ENCODE peak calls at places on chromosomes 11 and 22, in four cellular contexts. A is gastrocnemius medialis, C is adipocyte, B is endothelial cell of umbilical vein. I is an unnamed sample.

GRCh38 chr11:120324932-120325810 is at the start of gene TLCD5:
- DNase-seq in B (peak), C (peak), A (no peak), I (no peak)

GRCh38 chr22:27150530-27150909 is 493.1 kb downstream of the MIAT start:
- DNase-seq in A (no peak), B (no peak), C (peak), I (no peak)

GRCh38 chr22:30340911-30341685 is 14.4 kb upstream of the TBC1D10A start:
- DNase-seq in B (no peak), A (peak), C (no peak), I (peak)

GRCh38 chr11:7706377-7706776 is at the start of gene OVCH2:
- DNase-seq in B (no peak), A (no peak), C (no peak), I (no peak)

GRCh38 chr11:62680825-62681240 is 2.0 kb upstream of the UBXN1 start:
- DNase-seq in C (peak), A (peak), B (peak), I (no peak)

GRCh38 chr11:109971184-109971523 is 122.0 kb upstream of the ZC3H12C start:
- DNase-seq in A (no peak), B (peak), C (peak), I (no peak)

GRCh38 chr22:29330753-29331152 is 15.3 kb upstream of the RASL10A start:
- DNase-seq in B (peak), C (no peak), A (peak), I (no peak)

GRCh38 chr22:42364641-42365336 is 67.4 kb downstream of the NFAM1 start:
- DNase-seq in B (peak), C (peak), A (no peak), I (no peak)

GRCh38 chr11:59610289-59610688 is 5.3 kb downstream of the OSBP start:
- DNase-seq in B (no peak), C (no peak), A (no peak), I (no peak)

GRCh38 chr11:12842933-12843636 is 166.0 kb upstream of the RASSF10 start:
- DNase-seq in A (no peak), B (peak), C (peak), I (no peak)

GRCh38 chr11:10459029-10459970 is 4.2 kb downstream of the AMPD3 start:
- DNase-seq in A (no peak), B (no peak), C (no peak), I (no peak)

GRCh38 chr11:13884159-13884799 is 78.2 kb upstream of the SPON1 start:
- DNase-seq in A (no peak), B (no peak), C (no peak), I (no peak)

GRCh38 chr11:73415854-73416615 is 39.8 kb downstream of the RELT start:
- DNase-seq in C (peak), A (no peak), B (no peak), I (no peak)

GRCh38 chr11:98061858-98062257 is 958.9 kb upstream of the CNTN5 start:
- DNase-seq in A (no peak), B (no peak), C (no peak), I (no peak)

GRCh38 chr11:109036011-109036410 is 371.1 kb downstream of the DDX10 start:
- DNase-seq in B (no peak), A (no peak), C (no peak), I (no peak)

GRCh38 chr22:44918166-44918924 is 91.5 kb downstream of the PHF21B start:
- DNase-seq in B (no peak), A (no peak), C (no peak), I (no peak)

GRCh38 chr22:37808294-37808657 is 542 bp downstream of the GCAT start:
- DNase-seq in A (no peak), B (no peak), C (peak), I (no peak)

GRCh38 chr22:39290724-39291161 is 28.7 kb downstream of the RPL3 start:
- DNase-seq in A (peak), C (no peak), B (peak), I (no peak)

GRCh38 chr11:120793150-120793549 is 230.8 kb upstream of the TBCEL start:
- DNase-seq in C (no peak), A (no peak), B (no peak), I (no peak)

GRCh38 chr11:75031771-75032549 is 43.2 kb downstream of the NEU3 start:
- DNase-seq in C (peak), B (peak), A (peak), I (no peak)

GRCh38 chr11:36711104-36711825 is 113.2 kb upstream of the RAG2 start:
- DNase-seq in C (no peak), B (no peak), A (no peak), I (no peak)

GRCh38 chr22:49619301-49619700 is 208.4 kb downstream of the BRD1 start:
- DNase-seq in C (no peak), B (no peak), A (no peak), I (no peak)

GRCh38 chr11:2579315-2580060 is 120.3 kb downstream of the KCNQ1OT1 start:
- DNase-seq in A (peak), C (peak), B (no peak), I (no peak)

GRCh38 chr22:27201741-27202140 is 544.4 kb downstream of the MIAT start:
- DNase-seq in A (no peak), C (peak), B (no peak), I (no peak)

GRCh38 chr11:101321222-101321621 is 191.6 kb upstream of the PGR start:
- DNase-seq in B (no peak), A (no peak), C (no peak), I (no peak)

GRCh38 chr22:41380993-41381328 is 781 bp upstream of the TEF start:
- DNase-seq in B (peak), A (peak), C (peak), I (peak)

GRCh38 chr11:9461760-9462134 is 935 bp downstream of the ZNF143 start:
- DNase-seq in A (no peak), B (peak), C (peak), I (no peak)

GRCh38 chr22:39471421-39472141 is 14.8 kb downstream of the MGAT3 start:
- DNase-seq in A (no peak), B (peak), C (peak), I (no peak)

GRCh38 chr11:70377645-70378044 is 20.7 kb upstream of the CTTN start:
- DNase-seq in B (no peak), A (no peak), C (no peak), I (no peak)

GRCh38 chr22:49380095-49380827 is 447.4 kb downstream of the BRD1 start:
- DNase-seq in C (no peak), A (no peak), B (no peak), I (no peak)

GRCh38 chr11:134521452-134522289 is 109.6 kb upstream of the B3GAT1 start:
- DNase-seq in C (no peak), B (no peak), A (no peak), I (no peak)

GRCh38 chr11:112694244-112694643 is 267.0 kb upstream of the NCAM1 start:
- DNase-seq in A (no peak), C (no peak), B (no peak), I (no peak)

GRCh38 chr22:39535831-39536449 is 3.4 kb upstream of the RPS19BP1 start:
- DNase-seq in A (no peak), C (no peak), B (no peak), I (no peak)

DNA sequence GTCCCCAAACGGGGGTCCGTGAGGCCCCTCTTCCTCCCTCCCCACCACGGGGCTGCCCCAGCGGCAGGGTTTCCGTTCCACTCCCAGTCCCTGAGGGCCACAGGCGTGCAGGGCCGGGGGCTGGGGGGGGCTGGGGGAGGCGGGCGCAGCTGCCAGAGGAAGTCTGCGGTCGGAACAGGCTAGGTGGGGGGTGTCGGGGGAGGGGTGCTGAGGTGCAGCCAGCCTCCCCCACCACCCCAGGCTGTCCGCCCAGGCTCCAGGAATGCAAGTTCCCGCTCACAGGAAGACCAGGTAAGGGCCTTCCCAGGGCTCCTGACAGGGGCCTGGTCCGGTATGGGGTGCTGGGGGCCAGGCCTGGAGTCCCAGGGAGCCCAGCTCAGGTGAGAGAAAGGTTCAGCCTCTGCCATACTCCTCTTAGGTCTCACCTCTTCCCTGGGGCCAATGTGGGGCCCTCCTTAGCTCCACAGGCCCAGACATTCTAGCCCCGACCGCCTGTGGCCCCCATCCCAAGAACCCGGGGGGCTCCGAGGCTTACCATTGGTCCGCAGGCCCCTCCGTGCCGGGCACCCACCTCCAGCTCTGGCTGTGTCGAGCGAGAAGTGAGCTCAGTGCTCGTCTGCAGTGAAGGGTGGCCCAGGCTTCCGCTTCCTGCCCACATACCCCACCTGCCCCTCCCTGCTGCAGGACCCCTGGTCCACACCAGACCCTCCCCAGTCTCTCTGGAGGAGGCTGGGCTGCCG is at the start of gene PTPRCAP:
- DNase-seq in A (no peak), B (no peak), C (no peak), I (no peak)
- H3K4me3 ChIP-seq in A (no peak), B (no peak), C (no peak), I (peak)

DNA sequence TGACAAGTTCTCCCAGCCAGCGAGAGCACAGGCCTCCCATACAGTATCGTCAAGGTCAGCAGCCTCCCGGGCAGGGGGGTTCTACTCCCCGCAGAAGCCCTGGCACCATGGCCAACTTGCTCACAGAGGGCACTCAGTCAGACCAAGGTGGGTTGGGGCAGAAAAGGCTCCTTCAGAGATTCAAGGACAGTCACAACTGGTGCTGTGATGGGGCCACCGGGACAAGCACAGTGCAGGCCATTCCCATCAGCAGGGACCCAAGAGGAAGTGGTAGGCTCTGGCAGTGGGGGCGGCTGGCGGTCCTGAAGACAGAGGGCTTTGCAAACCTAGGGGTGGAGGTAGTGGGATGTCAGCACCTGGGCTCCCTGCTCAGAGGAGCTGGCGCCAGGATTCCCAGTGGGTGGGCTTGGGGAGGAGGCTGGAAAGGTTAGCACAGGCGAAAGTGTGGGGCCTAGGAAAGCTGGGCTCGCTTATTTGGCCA is 5.3 kb upstream of the NEAT1 start:
- DNase-seq in C (peak), B (peak), A (no peak), I (no peak)
- H3K4me3 ChIP-seq in C (peak), B (no peak), A (peak), I (peak)

DNA sequence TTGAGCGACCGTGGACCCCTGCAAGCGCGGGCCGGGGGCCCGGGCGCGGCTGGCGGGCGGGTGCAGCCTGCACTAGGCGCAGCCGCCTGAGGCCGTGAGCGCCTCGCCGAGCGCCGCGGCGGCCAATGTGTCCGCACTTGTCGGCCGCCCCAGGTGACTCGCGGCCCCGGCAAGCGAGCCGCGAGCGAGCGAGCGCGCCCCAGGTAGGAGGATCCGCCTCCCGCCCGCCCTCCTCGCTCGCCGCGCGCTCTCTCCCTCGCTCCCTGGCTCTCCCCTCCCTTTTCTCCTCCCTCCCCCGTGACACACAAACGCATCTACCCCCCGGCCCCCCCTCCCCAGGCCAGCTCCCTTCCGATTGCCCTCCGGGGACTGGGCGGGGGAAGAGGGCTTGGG is at the start of gene WNT7B:
- DNase-seq in C (peak), A (no peak), B (no peak), I (no peak)
- H3K4me3 ChIP-seq in C (no peak), A (no peak), B (no peak), I (peak)

GRCh38 chr22:21873619-21874018 is 6.2 kb upstream of the MAPK1 start:
- DNase-seq in B (no peak), C (no peak), A (no peak), I (no peak)

GRCh38 chr22:21865041-21865440 is 2.4 kb downstream of the MAPK1 start:
- DNase-seq in B (peak), C (peak), A (peak), I (peak)

GRCh38 chr22:21867528-21868266 is at the start of gene MAPK1:
- DNase-seq in A (peak), C (peak), B (peak), I (peak)

GRCh38 chr22:21866821-21867527 is 471 bp downstream of the MAPK1 start:
- DNase-seq in B (no peak), C (peak), A (no peak), I (no peak)

GRCh38 chr22:21868651-21869050 is 1.2 kb upstream of the MAPK1 start:
- DNase-seq in B (no peak), C (no peak), A (no peak), I (no peak)
- H3K4me3 ChIP-seq in B (no peak), C (peak), A (no peak), I (peak)

GRCh38 chr11:30811226-30811625 is 225.1 kb upstream of the MPPED2 start:
- DNase-seq in C (no peak), A (no peak), B (no peak), I (no peak)
- H3K4me3 ChIP-seq in C (no peak), A (no peak), B (no peak), I (no peak)

GRCh38 chr22:23369054-23369685 is 188.9 kb downstream of the BCR start:
- DNase-seq in C (no peak), A (no peak), B (no peak), I (no peak)
- H3K4me3 ChIP-seq in C (no peak), A (no peak), B (no peak), I (no peak)

GRCh38 chr11:123482225-123482624 is 52.2 kb downstream of the GRAMD1B start:
- DNase-seq in A (no peak), C (no peak), B (no peak), I (no peak)

GRCh38 chr11:123480290-123480815 is 50.3 kb downstream of the GRAMD1B start:
- DNase-seq in A (no peak), C (no peak), B (no peak), I (no peak)

GRCh38 chr11:123483465-123483864 is 53.4 kb downstream of the GRAMD1B start:
- DNase-seq in B (no peak), A (no peak), C (no peak), I (no peak)

GRCh38 chr11:123483058-123483457 is 53.0 kb downstream of the GRAMD1B start:
- DNase-seq in A (no peak), C (no peak), B (no peak), I (no peak)

GRCh38 chr11:123481647-123482046 is 51.6 kb downstream of the GRAMD1B start:
- DNase-seq in B (no peak), A (no peak), C (no peak), I (no peak)
- H3K4me3 ChIP-seq in B (no peak), A (no peak), C (no peak), I (no peak)

GRCh38 chr11:69011624-69012091 is 1.4 kb downstream of the MRGPRF start:
- DNase-seq in A (no peak), B (no peak), C (no peak), I (no peak)

GRCh38 chr11:69014936-69015549 is 2.0 kb upstream of the MRGPRF start:
- DNase-seq in B (no peak), C (no peak), A (no peak), I (no peak)

GRCh38 chr11:69012092-69013008 is 696 bp downstream of the MRGPRF start:
- DNase-seq in B (no peak), C (peak), A (no peak), I (no peak)

GRCh38 chr11:69013009-69013951 is at the start of gene MRGPRF:
- DNase-seq in B (no peak), A (peak), C (peak), I (peak)

GRCh38 chr11:69014084-69014935 is 1.3 kb upstream of the MRGPRF start:
- DNase-seq in A (no peak), C (peak), B (no peak), I (no peak)
- H3K4me3 ChIP-seq in A (peak), C (no peak), B (no peak), I (peak)

GRCh38 chr22:36156515-36157419 is 3.8 kb downstream of the APOL3 start:
- DNase-seq in A (peak), B (peak), C (peak), I (peak)
- H3K4me3 ChIP-seq in A (peak), B (peak), C (peak), I (peak)